ENCODE peak calls at places on chromosomes 16 and 17, in five cellular contexts. R is cardiac muscle cell, O is ovary, K is prostate gland, F is psoas muscle. N is an unnamed sample.

GRCh38 chr17:28151001-28151400 is 108.5 kb downstream of the NLK start:
- DNase-seq in O (no peak), F (no peak), R (no peak), K (no peak), N (no peak)

GRCh38 chr16:50668368-50669008 is 12.6 kb downstream of the SNX20 start:
- DNase-seq in R (no peak), O (no peak), F (no peak), K (no peak), N (no peak)

GRCh38 chr16:12091569-12092346 is 115.2 kb downstream of the SNX29 start:
- DNase-seq in R (no peak), K (no peak), O (peak; percentile 14), F (no peak), N (no peak)

GRCh38 chr17:29136998-29137730 is 43.0 kb downstream of the MYO18A start:
- DNase-seq in O (no peak), R (no peak), F (no peak), K (no peak), N (no peak)

GRCh38 chr16:88539261-88539651 is 30.9 kb upstream of the ZC3H18 start:
- DNase-seq in R (no peak), F (peak; percentile 44), O (no peak), K (no peak), N (no peak)

GRCh38 chr17:7853693-7854043 is 1.2 kb upstream of the TMEM88 start:
- DNase-seq in K (no peak), O (peak; percentile 40), R (no peak), F (peak; percentile 54), N (no peak)

GRCh38 chr17:28335959-28336871 is 654 bp downstream of the TNFAIP1 start:
- DNase-seq in O (peak; percentile 72), F (peak; percentile 63), R (peak; percentile 94), K (peak; percentile 34), N (no peak)

GRCh38 chr16:50311134-50311528 is 44.8 kb downstream of the ADCY7 start:
- DNase-seq in R (no peak), F (peak; percentile 40), K (no peak), O (no peak), N (no peak)

GRCh38 chr16:1708768-1709180 is 2.8 kb downstream of the MAPK8IP3 start:
- DNase-seq in F (peak; percentile 70), O (no peak), K (no peak), R (peak; percentile 69), N (no peak)

GRCh38 chr16:19698480-19699465 is 19.3 kb downstream of the KNOP1 start:
- DNase-seq in R (peak; percentile 71), F (peak; percentile 8), K (no peak), O (no peak), N (no peak)

GRCh38 chr16:54210437-54211081 is 76.0 kb downstream of the IRX3 start:
- DNase-seq in F (no peak), K (no peak), O (no peak), R (no peak), N (no peak)

GRCh38 chr17:82094931-82095776 is 2.9 kb downstream of the FASN start:
- DNase-seq in O (peak; percentile 16), F (peak; percentile 52), R (no peak), K (no peak), N (no peak)

GRCh38 chr17:18974407-18975149 is 22.6 kb downstream of the SLC5A10 start:
- DNase-seq in K (no peak), F (no peak), O (no peak), R (no peak), N (no peak)

GRCh38 chr16:74769791-74770190 is 4.8 kb downstream of the FA2H start:
- DNase-seq in R (no peak), O (no peak), F (no peak), K (no peak), N (no peak)

GRCh38 chr16:46961373-46962353 is 11.8 kb downstream of the DNAJA2 start:
- DNase-seq in K (no peak), F (no peak), O (no peak), R (no peak), N (peak; percentile 43)

GRCh38 chr16:55510185-55510805 is 1.4 kb downstream of the LPCAT2 start:
- DNase-seq in O (no peak), F (no peak), K (no peak), R (no peak), N (no peak)
- H3K27me3 ChIP-seq in O (no peaks in the 10 kb centered on the region), F (no peaks in the 10 kb centered on the region), K (no peaks in the 10 kb centered on the region), R (peaks cover 9% of the 10 kb centered on the region), N (peaks cover 18% of the 10 kb centered on the region)

GRCh38 chr17:64506576-64507417 is at the start of gene CEP95:
- DNase-seq in O (peak; percentile 98), F (peak; percentile 98), R (peak; percentile 99), K (peak; percentile 91), N (peak; percentile 96)
- H3K36me3 ChIP-seq in O (no peaks in the 10 kb centered on the region), F (peaks cover 16% of the 10 kb centered on the region), R (peaks cover 41% of the 10 kb centered on the region), K (peaks cover 7% of the 10 kb centered on the region), N (peaks cover 54% of the 10 kb centered on the region)

GRCh38 chr17:8888704-8889302 is 21.3 kb upstream of the PIK3R6 start:
- DNase-seq in K (no peak), O (no peak), R (no peak), F (no peak), N (no peak)

GRCh38 chr17:8887834-8888703 is 20.6 kb upstream of the PIK3R6 start:
- DNase-seq in F (no peak), R (peak; percentile 60), O (no peak), K (no peak), N (no peak)

GRCh38 chr17:8883353-8883752 is 15.9 kb upstream of the PIK3R6 start:
- DNase-seq in F (no peak), K (no peak), O (no peak), R (no peak), N (no peak)

GRCh38 chr17:8884336-8884990 is 17.0 kb upstream of the PIK3R6 start:
- DNase-seq in R (no peak), F (no peak), K (no peak), O (no peak), N (no peak)

GRCh38 chr17:8885968-8886674 is 18.6 kb upstream of the PIK3R6 start:
- DNase-seq in R (no peak), O (no peak), F (no peak), K (no peak), N (peak; percentile 33)
- H3K4me3 ChIP-seq in R (no peak overlapping the region), O (no peak overlapping the region), F (no peak overlapping the region), K (no peak overlapping the region), N (no peak overlapping the region)

GRCh38 chr17:81084691-81085419 is 49.9 kb downstream of the BAIAP2 start:
- DNase-seq in K (peak; percentile 77), R (no peak), F (peak; percentile 89), O (no peak), N (no peak)
- H3K27me3 ChIP-seq in K (no peaks in the 10 kb centered on the region), R (no peaks in the 10 kb centered on the region), F (no peaks in the 10 kb centered on the region), O (no peaks in the 10 kb centered on the region), N (no peaks in the 10 kb centered on the region)

GRCh38 chr17:30165960-30166359 is 49.3 kb downstream of the NSRP1 start:
- DNase-seq in F (no peak), K (no peak), R (no peak), O (no peak), N (peak; percentile 26)
- H3K36me3 ChIP-seq in F (no peaks in the 10 kb centered on the region), K (no peaks in the 10 kb centered on the region), R (no peaks in the 10 kb centered on the region), O (no peaks in the 10 kb centered on the region), N (peaks cover 8% of the 10 kb centered on the region)

N was measured in CD4-positive, CD25-positive, alpha-beta regulatory T cell.